ENCODE peak calls at places on chromosomes 3 and 15, in six cellular contexts. Q, J, H, B, Y and M are unnamed samples.

GRCh38 chr3:170792511-170792910 is 77.5 kb downstream of the RPL22L1 start:
- DNase-seq in B (no peak), H (no peak), Q (no peak), Y (peak; percentile 23), J (no peak), M (no peak)

GRCh38 chr3:64408770-64409169 is 183.5 kb upstream of the PRICKLE2 start:
- DNase-seq in J (no peak), B (no peak), H (no peak), Y (peak; percentile 39), Q (no peak), M (no peak)

GRCh38 chr3:104612218-104612617 is 754.5 kb upstream of the ALCAM start:
- DNase-seq in Y (no peak), Q (no peak), H (no peak), B (no peak), J (no peak), M (no peak)

GRCh38 chr3:25589783-25590258 is 74.9 kb downstream of the TOP2B start:
- DNase-seq in Y (no peak), H (no peak), B (no peak), Q (peak; percentile 41), J (no peak), M (no peak)

GRCh38 chr3:158395421-158395820 is 175.6 kb upstream of the MLF1 start:
- DNase-seq in H (no peak), Y (no peak), B (no peak), J (no peak), Q (peak; percentile 15), M (no peak)

GRCh38 chr15:52737720-52738119 is 52.4 kb downstream of the ONECUT1 start:
- DNase-seq in H (no peak), B (no peak), Y (no peak), J (peak; percentile 62), Q (no peak), M (no peak)

GRCh38 chr15:95556866-95557225 is 773.7 kb upstream of the NR2F2 start:
- DNase-seq in Y (no peak), Q (peak; percentile 93), J (no peak), B (no peak), H (no peak), M (no peak)

GRCh38 chr3:194296832-194297666 is 54.1 kb downstream of the CPN2 start:
- DNase-seq in Q (no peak), Y (no peak), H (no peak), B (no peak), J (no peak), M (peak; percentile 61)

GRCh38 chr3:126245811-126246727 is 65.7 kb upstream of the ALDH1L1 start:
- DNase-seq in Q (peak; percentile 63), Y (peak; percentile 65), H (peak; percentile 63), J (peak; percentile 54), B (peak; percentile 11), M (peak; percentile 61)

GRCh38 chr3:197317250-197317963 is 19.0 kb upstream of the DLG1 start:
- DNase-seq in B (peak; percentile 94), H (no peak), Y (peak; percentile 95), J (peak; percentile 82), Q (peak; percentile 95), M (no peak)

GRCh38 chr3:102114264-102114979 is 265.1 kb downstream of the NFKBIZ start:
- DNase-seq in J (no peak), Q (no peak), H (no peak), Y (no peak), B (no peak), M (no peak)

GRCh38 chr3:190072856-190073255 is 47.8 kb downstream of the P3H2 start:
- DNase-seq in H (no peak), J (no peak), Y (no peak), Q (no peak), B (no peak), M (no peak)

GRCh38 chr3:13700362-13700761 is 151.4 kb downstream of the FBLN2 start:
- DNase-seq in Y (no peak), J (no peak), H (no peak), B (no peak), Q (no peak), M (no peak)

GRCh38 chr15:23038741-23039150 is 623 bp downstream of the TUBGCP5 start:
- DNase-seq in J (peak; percentile 42), H (no peak), B (no peak), Y (peak; percentile 53), Q (peak; percentile 63), M (no peak)

GRCh38 chr15:36926422-36926815 is 173.9 kb downstream of the MEIS2 start:
- DNase-seq in J (no peak), Y (no peak), H (no peak), B (no peak), Q (no peak), M (no peak)

GRCh38 chr3:18436213-18436612 is 11.1 kb upstream of the SATB1 start:
- DNase-seq in H (no peak), B (no peak), Y (no peak), J (no peak), Q (no peak), M (no peak)

GRCh38 chr3:78414261-78414660 is 1353.5 kb downstream of the ROBO1 start:
- DNase-seq in Q (no peak), B (no peak), Y (no peak), J (no peak), H (no peak), M (no peak)

GRCh38 chr3:176349706-176350105 is 847.6 kb downstream of the TBL1XR1 start:
- DNase-seq in B (no peak), J (no peak), Q (no peak), H (no peak), Y (no peak), M (no peak)

GRCh38 chr15:72222433-72222832 is 8.6 kb downstream of the PKM start:
- DNase-seq in H (no peak), Y (no peak), J (peak; percentile 35), B (no peak), Q (no peak), M (peak; percentile 68)

GRCh38 chr15:66452421-66452820 is 45.1 kb downstream of the SNAPC5 start:
- DNase-seq in Q (no peak), J (no peak), H (no peak), Y (no peak), B (no peak), M (no peak)

GRCh38 chr15:47548189-47548588 is 169.1 kb upstream of the SEMA6D start:
- DNase-seq in Y (no peak), Q (no peak), B (no peak), H (no peak), J (no peak), M (no peak)

DNA sequence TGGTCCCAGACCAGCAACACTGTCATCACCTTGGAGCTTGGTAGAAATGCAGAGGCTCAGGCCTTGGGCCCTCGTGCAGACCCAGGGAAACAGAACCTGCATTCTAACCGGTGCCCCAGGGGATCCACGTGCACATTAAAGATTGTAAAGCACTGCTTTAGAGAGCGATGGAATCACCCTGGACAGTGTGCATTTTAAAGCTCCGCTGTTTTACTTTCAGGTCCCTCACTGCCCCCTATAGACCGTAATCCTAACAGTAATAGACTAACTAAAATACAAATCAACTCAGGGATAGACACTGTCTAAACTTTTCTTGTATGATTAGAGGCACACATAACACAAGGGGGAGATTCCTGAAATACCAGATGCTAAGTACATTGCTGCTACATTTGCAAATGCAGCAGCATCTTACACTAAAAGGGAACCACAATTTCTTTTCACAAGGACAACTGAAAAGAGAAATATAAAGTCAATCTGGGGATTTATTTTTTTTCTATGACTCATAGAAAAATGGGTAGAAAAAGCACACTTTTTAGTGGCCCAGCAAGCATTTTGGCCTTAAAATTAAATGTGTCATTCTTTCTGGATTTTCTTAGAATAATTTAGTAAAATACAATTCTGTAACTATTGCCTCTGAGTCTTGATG is 10.5 kb upstream of the SH3GL3 start:
- DNase-seq in B (no peak), J (peak; percentile 19), Y (peak; percentile 52), Q (peak; percentile 68), H (no peak), M (peak; percentile 25)
- TF ChIP-seq CTCF in B (peak; percentile 71), J (peak; percentile 68), Y (peak; percentile 58), Q (peak; percentile 63), H (no peak), M (peak; percentile 52)

GRCh38 chr3:11653298-11654055 is 9.8 kb upstream of the VGLL4 start:
- DNase-seq in Q (no peak), Y (no peak), J (no peak), B (no peak), H (no peak), M (no peak)
- TF ChIP-seq CTCF in Q (no peak), Y (no peak), J (no peak), B (no peak), H (no peak), M (no peak)

DNA sequence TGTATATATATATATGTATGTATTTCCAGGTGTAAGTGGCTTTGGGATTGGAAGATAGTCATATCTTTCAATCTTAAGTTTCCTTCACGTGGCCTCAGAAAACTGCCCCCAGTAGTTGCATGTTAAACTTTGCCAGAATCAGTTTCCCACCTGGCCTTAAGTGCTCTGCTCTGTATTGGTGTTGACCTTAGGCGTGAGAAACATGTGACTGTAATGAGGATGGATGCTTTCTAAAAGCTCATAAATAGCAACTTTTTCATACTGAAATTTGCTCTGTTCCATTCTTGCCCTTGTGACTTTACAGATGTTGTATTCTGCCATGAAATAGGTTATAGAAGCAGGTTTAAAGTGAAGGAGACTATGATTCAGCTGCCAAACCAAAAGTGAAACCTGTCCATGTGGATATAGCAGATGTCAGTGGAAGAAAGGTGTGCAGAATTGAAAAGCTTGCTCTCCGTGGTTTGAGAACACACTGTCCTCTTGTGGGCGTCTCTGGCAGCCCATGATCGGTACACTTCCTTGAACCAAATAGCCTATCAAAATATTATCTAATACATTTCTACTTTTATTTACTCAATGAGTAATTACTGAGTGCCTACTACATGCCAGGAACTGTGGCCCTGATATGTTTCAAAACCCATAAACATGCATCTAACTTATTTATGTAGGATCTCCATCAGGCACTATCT is 15.8 kb downstream of the SCG5 start:
- DNase-seq in Y (no peak), Q (peak; percentile 19), J (no peak), B (no peak), H (peak; percentile 70), M (no peak)
- TF ChIP-seq CTCF in Y (no peak), Q (peak; percentile 43), J (no peak), B (no peak), H (no peak), M (no peak)

GRCh38 chr15:25862087-25862468 is 1.0 kb downstream of the ATP10A start:
- DNase-seq in B (no peak), H (no peak), J (no peak), Q (no peak), Y (peak; percentile 33), M (no peak)

GRCh38 chr15:25863067-25863967 is at the start of gene ATP10A:
- DNase-seq in Q (peak; percentile 57), H (no peak), B (no peak), J (peak; percentile 45), Y (peak; percentile 71), M (no peak)

GRCh38 chr15:25863968-25864580 is 947 bp upstream of the ATP10A start:
- DNase-seq in H (no peak), B (no peak), Y (no peak), Q (no peak), J (no peak), M (no peak)

GRCh38 chr15:25860885-25861866 is 2.0 kb downstream of the ATP10A start:
- DNase-seq in Y (no peak), B (no peak), Q (no peak), J (no peak), H (no peak), M (no peak)

DNA sequence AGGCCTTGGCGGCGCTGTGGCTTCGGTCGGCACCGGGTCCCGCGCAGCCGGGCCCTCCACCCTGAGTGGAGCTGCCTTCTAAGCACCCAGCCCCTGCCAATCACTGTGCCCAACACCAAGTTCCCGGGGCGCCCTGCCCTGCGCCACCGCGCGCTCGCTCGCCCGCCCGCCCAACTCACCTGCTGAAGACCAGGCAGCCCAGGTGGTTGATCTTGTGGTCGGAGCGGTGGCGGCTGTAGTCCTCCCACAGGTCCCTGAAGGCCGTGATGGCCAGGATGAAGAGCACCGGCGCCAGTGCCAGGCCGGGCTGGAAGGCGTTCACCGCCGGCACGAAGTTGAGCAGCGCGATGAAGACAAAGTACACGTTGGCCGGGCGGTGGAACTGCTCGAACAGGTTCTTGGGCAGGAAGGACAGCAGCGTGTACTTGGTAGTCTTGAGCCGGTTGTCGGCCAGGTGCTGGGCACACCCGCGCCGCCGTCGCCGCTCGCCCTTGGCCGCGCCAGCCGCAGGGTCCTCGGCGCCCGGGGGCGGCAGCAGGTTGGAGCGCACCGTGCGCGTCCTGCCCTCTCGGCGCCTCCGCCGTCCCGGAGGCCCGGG is 559 bp downstream of the ATP10A start:
- DNase-seq in Y (no peak), Q (peak; percentile 33), H (peak; percentile 36), B (no peak), J (no peak), M (peak; percentile 23)
- TF ChIP-seq CTCF in Y (no peak), Q (no peak), H (no peak), B (no peak), J (no peak), M (no peak)